ENCODE peak calls at places on chromosomes 2 and 18, in seven cellular contexts. Q is hepatocyte, N is PC-3, H is HCT116, G is neural progenitor cell, W is GM23338, X is MM.1S. Y is an unnamed sample.

GRCh38 chr18:5500158-5500939 is 43.4 kb downstream of the EPB41L3 start:
- DNase-seq in W (no peak), X (no peak), G (no peak), N (no peak), Q (no peak), H (no peak), Y (no peak)

GRCh38 chr2:234454433-234454832 is 42.4 kb downstream of the ARL4C start:
- DNase-seq in X (no peak), G (no peak), Q (no peak), N (no peak), W (no peak), H (no peak), Y (no peak)

GRCh38 chr18:79715280-79715679 is 35.7 kb downstream of the CTDP1 start:
- DNase-seq in H (no peak), W (no peak), Q (no peak), G (no peak), N (no peak), X (no peak), Y (no peak)

GRCh38 chr2:10267036-10267435 is 35.7 kb upstream of the HPCAL1 start:
- DNase-seq in G (no peak), Q (no peak), N (no peak), W (no peak), X (no peak), H (no peak), Y (no peak)

GRCh38 chr2:54212456-54212855 is 43.6 kb downstream of the TSPYL6 start:
- DNase-seq in X (no peak), Q (peak), N (peak), H (no peak), W (no peak), G (no peak), Y (peak)

GRCh38 chr2:103435010-103435409 is 673.2 kb downstream of the TMEM182 start:
- DNase-seq in G (no peak), N (peak), Q (no peak), W (no peak), H (no peak), X (no peak), Y (peak)

GRCh38 chr2:70367722-70368323 is 66.0 kb upstream of the FAM136A start:
- DNase-seq in Q (no peak), G (peak), W (peak), N (no peak), X (no peak), H (peak), Y (peak)

GRCh38 chr2:180823546-180824141 is 156.8 kb upstream of the UBE2E3 start:
- DNase-seq in Q (no peak), H (no peak), G (no peak), X (peak), N (peak), W (no peak), Y (peak)

GRCh38 chr2:120343433-120344105 is 2.4 kb upstream of the INHBB start:
- DNase-seq in G (peak), Q (peak), H (peak), N (peak), X (peak), W (peak), Y (peak)

GRCh38 chr18:2240311-2240705 is 331.0 kb downstream of the METTL4 start:
- DNase-seq in H (no peak), X (no peak), W (no peak), N (no peak), Q (no peak), G (no peak), Y (peak)

GRCh38 chr18:64103979-64104378 is 44.9 kb downstream of the LINC00305 start:
- DNase-seq in Q (peak), H (no peak), X (no peak), G (peak), N (peak), W (peak), Y (peak)

DNA sequence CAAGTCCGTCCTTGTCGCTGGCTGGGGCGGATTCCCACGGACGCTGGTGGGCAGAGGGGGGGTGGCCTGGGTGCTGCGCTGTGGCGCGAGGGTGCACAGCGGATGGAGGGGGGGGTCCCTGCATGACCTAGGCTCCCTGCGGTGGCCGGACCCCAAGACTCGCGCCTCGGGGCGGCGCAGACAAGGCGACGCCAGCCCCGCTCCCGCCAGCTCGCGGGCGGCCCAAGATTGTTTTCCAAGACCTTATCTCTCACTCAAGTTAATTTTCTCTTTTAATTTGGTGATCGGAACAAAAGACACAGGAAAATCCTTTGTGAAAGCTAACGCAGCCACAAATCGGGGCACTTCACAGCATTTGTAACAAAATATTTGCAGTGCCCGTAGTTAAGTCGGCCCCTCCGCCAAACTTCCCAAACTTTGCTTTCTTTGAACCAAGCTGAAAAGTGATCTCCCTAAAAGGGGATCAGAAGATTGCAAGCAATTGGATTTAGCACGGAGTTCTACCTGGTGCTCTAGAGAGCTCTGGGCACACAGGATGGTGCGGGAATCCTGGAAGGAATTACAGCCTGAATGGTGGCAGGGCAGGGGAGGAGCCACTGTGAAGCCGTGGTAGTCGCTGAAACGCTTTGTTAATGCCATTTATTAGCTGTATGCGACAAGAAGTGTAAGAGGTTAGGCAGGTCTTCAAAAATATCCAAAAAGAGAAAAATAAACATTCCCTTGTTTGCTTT is 4.8 kb upstream of the ID2 start:
- DNase-seq in Q (peak), X (no peak), G (peak), N (peak), H (no peak), W (peak), Y (peak)
- TF ChIP-seq EZH2 in Q (no peak), X (no peak), G (no peak), N (no peak), H (no peak), W (peak), Y (no peak)

GRCh38 chr18:48161911-48162698 is 231.6 kb upstream of the SMAD2 start:
- DNase-seq in H (no peak), W (peak), N (no peak), X (no peak), G (no peak), Q (no peak), Y (no peak)
- H2AFZ ChIP-seq in H (peak), W (peak), N (peak), X (peak), G (peak), Q (peak), Y (peak)

GRCh38 chr2:96175951-96176350 is 30.7 kb upstream of the DUSP2 start:
- DNase-seq in H (no peak), N (no peak), G (no peak), W (no peak), X (no peak), Q (no peak), Y (peak)
- TF ChIP-seq EZH2phosphoT487 in H (no peak), N (no peak), G (no peak), W (no peak), X (no peak), Q (no peak), Y (no peak)

DNA sequence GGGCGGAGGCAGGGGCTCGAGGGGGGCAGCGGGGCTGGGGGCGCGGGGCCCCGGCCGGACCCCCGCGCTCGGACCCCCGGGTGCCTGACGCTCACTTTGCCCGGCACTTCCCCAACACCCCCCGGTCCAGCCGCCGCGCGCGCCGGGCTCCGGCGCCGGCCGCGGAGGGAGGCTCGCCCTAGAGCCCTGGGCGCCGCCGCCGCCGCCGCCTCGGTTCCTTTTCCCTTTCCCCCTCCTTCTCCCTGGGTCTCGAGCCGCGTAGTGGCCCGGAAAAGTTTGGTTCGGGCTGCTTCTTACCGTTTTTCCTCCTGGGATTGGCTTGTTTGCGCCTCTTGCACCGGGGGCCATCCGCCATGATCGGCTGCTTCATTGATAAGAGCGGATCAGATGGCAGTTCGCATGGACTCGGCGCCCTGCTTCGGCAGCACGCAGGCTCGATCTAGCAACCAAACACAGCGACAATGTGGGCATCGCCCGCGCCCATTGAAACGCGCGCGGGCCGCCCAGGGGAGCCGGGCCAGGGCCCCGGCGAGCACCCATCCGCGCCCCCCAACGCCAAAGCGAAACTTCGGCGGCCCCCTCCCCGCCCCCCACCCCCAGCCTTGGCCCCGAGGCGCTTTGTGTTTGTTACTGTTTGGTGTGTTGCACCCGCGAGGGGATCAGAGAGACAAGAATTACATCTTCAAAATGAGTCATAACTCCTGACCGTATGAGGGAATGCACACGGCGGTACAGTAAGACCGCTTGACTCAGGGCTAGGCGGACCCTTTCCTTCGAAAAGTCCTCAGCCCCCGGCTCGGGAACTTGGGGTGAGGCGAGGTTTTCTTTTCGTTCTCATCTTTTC is 2.7 kb downstream of the ZEB2 start:
- DNase-seq in N (peak), H (no peak), W (peak), Q (peak), X (peak), G (peak), Y (peak)
- TF ChIP-seq EZH2 in N (no peak), H (no peak), W (peak), Q (no peak), X (no peak), G (no peak), Y (no peak)

DNA sequence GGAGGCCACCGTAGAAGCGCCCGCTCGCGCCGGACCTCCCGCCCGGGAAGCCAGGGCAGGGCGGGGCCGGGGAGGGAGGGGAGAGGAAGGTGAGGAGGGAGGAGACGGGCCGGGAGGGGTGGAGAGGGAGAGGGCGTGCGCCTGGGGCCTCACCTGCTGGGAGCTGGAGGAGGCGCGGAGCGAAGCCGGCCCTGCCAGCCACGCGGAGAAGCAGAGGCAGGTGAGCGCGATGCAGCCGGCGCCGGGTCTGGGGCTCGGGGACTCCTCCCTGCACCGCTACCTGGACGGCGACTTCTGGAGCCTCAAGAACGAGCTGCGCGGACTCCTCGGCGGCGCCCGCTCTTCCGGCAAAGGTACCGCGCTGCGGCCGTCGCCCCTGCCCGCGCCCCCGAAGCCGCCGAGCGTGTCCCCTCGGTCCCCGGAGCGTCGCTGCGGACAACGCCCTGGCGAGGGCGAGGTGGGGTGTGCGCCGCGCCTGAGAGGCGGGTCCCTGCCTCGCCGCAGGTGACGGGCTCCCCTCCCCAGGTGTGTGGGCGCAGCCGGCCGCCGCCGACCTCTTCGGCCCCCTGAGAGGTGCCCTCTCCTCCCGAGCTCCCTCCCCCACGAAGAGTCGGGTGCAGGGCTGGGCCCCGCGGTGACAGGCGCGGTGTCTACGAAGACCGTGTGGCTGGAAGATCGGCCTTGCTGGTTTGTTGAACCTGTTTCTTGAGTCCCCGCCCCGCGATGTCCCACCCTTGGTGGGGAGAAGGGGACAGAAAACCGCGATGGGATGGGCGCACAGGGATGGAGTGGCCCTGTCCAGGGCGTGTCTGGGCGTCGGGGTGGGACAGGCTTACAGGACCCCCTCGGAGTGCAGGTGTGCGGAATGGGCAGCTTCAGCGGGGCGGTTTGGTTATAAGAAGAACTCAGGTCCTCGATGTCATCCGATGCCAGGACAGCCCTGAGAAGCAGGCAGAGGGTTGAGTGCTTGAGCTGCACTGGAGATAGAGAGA is at the start of gene ACOXL:
- DNase-seq in X (peak), G (peak), H (peak), W (peak), N (peak), Q (peak), Y (no peak)
- H2AFZ ChIP-seq in X (peak), G (peak), H (peak), W (peak), N (peak), Q (peak), Y (no peak)